ENCODE peak calls at places on chromosome 10, in four cellular contexts. N is CD8-positive, alpha-beta T cell; A is SJSA1; F is iPS DF 6.9. K is an unnamed sample. For H3K36me3, the result is how much of the 10 kb centered on the place peaks cover.

GRCh38 chr10:44977287-44978212 is 1.1 kb downstream of the DEPP1 start:
- DNase-seq in F (no peak), A (no peak), N (no peak), K (no peak)

GRCh38 chr10:114485695-114486400 is 81.5 kb upstream of the AFAP1L2 start:
- DNase-seq in F (no peak), A (peak), N (no peak), K (no peak)

GRCh38 chr10:110373059-110373458 is 68.3 kb upstream of the SMNDC1 start:
- DNase-seq in A (no peak), F (no peak), N (no peak), K (no peak)

GRCh38 chr10:28530751-28531150 is 2.2 kb upstream of the WAC start:
- DNase-seq in F (no peak), A (no peak), N (no peak), K (no peak)

GRCh38 chr10:13593560-13593959 is 6.8 kb downstream of the PRPF18 start:
- DNase-seq in N (no peak), F (no peak), A (no peak), K (no peak)

GRCh38 chr10:3239066-3239919 is 66.7 kb upstream of the PITRM1 start:
- DNase-seq in F (peak), N (peak), A (peak), K (peak)

GRCh38 chr10:125153693-125154490 is 6.5 kb downstream of the CTBP2 start:
- DNase-seq in A (no peak), N (no peak), F (no peak), K (peak)

GRCh38 chr10:533186-533585 is 156.3 kb downstream of the DIP2C start:
- DNase-seq in A (no peak), F (no peak), N (no peak), K (no peak)

GRCh38 chr10:9957352-9957751 is 1060.3 kb upstream of the CELF2 start:
- DNase-seq in N (no peak), F (no peak), A (no peak), K (no peak)

GRCh38 chr10:84820596-84820995 is 492.2 kb downstream of the CCSER2 start:
- DNase-seq in A (no peak), F (no peak), N (no peak), K (no peak)

GRCh38 chr10:116850058-116850611 is 836 bp downstream of the ENO4 start:
- DNase-seq in N (no peak), F (no peak), A (no peak), K (no peak)

GRCh38 chr10:99374526-99374925 is 45.4 kb downstream of the CNNM1 start:
- DNase-seq in A (no peak), F (no peak), N (no peak), K (no peak)

GRCh38 chr10:72038458-72039001 is 49.8 kb downstream of the SPOCK2 start:
- DNase-seq in F (no peak), A (no peak), N (no peak), K (no peak)

GRCh38 chr10:87675396-87676376 is 16.0 kb downstream of the PAPSS2 start:
- DNase-seq in N (no peak), F (no peak), A (peak), K (peak)

GRCh38 chr10:19046709-19047108 is 1.9 kb upstream of the MALRD1 start:
- DNase-seq in F (no peak), N (no peak), A (no peak), K (peak)

GRCh38 chr10:102302611-102303010 is 57.3 kb downstream of the GBF1 start:
- DNase-seq in A (no peak), N (no peak), F (no peak), K (no peak)

GRCh38 chr10:14389981-14390590 is 59.4 kb upstream of the FRMD4A start:
- DNase-seq in A (no peak), N (no peak), F (no peak), K (no peak)

DNA sequence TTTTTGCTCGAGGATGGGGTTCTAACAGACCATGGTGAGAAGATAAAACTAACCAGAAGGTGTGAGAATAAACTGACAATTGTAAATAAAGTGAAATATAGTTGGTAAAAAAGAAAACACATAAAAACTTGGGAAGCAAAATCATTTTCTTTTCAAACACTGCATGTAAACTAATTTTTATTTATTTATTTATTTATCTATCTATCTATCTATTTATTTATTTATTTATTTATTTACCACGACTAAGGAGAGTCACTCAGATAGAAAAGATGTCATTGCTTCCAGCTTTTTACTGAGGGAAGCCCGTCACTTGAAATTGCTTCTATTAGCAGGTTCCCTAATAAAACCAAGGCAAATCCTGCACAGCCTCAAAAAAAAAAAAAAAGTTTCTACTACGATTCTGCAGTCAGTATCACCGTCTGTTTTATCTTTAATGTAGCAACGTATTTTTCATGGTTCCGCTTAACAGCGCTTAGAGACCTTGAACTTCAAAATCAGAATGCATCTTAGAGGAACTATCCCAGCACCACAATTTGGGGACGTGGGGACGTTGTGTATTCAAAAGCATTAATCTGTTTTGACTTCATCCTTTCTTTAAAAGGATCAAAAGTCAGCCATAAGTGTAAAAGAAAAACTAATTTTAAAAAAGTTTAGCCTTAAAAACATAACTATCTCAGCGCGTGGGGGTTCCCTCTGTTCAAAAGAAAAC is 33.2 kb upstream of the EBLN1 start:
- DNase-seq in N (no peak), A (no peak), F (no peak), K (no peak)
- H3K4me3 ChIP-seq in N (peak), A (peak), F (no peak), K (peak)

DNA sequence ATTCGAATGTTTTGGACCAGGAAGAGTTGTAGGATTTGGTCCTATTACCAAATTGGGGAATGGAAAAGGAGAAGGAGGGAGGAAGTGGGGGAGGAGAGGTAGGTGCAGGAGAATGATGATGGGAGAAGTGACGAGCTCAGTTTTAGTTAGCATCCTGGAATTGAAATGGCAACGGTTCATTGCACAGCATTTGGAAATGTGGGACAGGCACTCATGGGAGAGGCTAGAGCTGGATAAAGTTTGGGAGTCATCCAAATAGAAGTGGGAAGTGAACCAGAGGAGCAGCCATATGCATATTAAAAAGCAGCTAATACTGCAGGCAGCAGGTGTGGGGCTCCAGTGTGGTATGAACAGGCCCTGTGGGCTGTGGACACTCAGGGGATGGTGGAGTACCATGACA is 253.6 kb downstream of the SORCS3 start:
- DNase-seq in N (no peak), F (no peak), A (no peak), K (no peak)
- H3K27ac ChIP-seq in N (no peak), F (no peak), A (no peak), K (no peak)

GRCh38 chr10:68792115-68792514 is 35.2 kb upstream of the STOX1 start:
- DNase-seq in N (no peak), F (no peak), A (no peak), K (no peak)
- H3K36me3 ChIP-seq in N (under half), F (under half), A (half or more), K (under half)

GRCh38 chr10:11682896-11683295 is 59.3 kb upstream of the ECHDC3 start:
- DNase-seq in A (no peak), N (no peak), F (no peak), K (no peak)
- H3K4me3 ChIP-seq in A (no peak), N (no peak), F (no peak), K (no peak)

GRCh38 chr10:119423510-119423874 is 119.0 kb downstream of the RGS10 start:
- DNase-seq in F (no peak), A (no peak), N (no peak), K (no peak)

GRCh38 chr10:119423911-119424590 is 118.5 kb downstream of the RGS10 start:
- DNase-seq in F (no peak), A (no peak), N (no peak), K (no peak)

GRCh38 chr10:119421887-119422684 is 120.4 kb downstream of the RGS10 start:
- DNase-seq in F (no peak), A (no peak), N (no peak), K (no peak)

GRCh38 chr10:119420950-119421875 is 121.3 kb downstream of the RGS10 start:
- DNase-seq in F (no peak), N (no peak), A (no peak), K (no peak)

DNA sequence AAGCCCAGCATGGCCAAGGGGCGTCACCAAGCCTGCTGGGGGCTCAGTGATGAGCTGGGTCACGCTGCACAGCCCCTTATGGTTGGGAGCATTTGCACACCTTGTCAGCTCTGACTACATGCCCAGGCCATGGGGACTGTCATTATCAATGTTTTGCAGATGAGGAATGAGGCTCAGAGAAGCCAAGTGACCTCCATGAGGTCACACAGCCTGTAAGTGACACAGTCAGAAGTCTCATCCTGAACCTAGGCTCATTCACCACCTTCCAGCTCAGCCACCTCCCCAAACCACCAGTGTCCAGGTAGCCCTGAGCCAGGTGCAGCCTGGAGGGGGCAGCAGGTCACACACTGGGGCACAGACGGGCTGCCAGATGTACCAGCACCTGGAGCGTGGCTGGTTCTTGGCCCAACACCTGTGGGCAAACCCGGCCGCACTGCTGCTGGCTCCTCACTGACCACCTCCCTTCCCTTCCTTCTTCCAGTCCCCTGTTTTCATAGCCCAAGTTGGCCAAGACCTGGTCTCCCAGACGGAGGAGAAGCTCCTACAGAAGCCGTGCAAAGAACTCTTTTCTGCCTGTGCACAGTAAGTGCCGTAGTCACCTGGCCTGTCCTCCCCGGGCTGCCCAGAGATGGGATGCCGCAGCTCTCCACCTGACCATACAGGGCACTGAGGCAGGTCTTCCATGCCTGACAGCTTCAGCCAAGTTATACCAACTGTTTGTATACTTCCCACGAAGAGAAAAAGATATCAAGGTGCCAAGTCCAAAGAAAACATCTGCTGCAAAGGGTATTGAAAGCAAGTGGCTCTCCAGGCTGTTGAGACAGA is 119.6 kb downstream of the RGS10 start:
- DNase-seq in N (no peak), F (no peak), A (no peak), K (no peak)
- H3K27ac ChIP-seq in N (no peak), F (no peak), A (no peak), K (no peak)

DNA sequence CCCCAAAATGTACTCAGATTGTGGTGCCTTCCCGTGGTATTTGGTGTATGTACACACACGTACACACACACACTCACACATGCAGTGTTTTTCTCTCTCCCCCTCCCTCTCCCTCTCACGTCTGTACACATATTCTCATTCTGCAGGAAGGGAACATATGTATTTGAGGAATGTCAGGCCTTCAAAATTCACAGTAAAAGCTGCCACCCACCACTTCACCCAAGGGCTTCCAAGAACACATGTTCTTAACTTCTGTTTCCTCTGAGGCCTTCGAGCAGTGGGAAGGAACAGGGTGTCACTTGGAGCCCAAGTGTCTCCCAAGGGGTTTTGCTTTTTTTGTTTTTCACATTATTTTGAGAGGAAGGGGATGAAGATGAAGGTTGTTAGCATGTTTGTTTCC is 198.9 kb downstream of the TCF7L2 start:
- DNase-seq in A (no peak), F (no peak), N (no peak), K (no peak)
- H3K36me3 ChIP-seq in A (half or more), F (under half), N (under half), K (under half)

GRCh38 chr10:21514808-21515580 is 10.5 kb downstream of the SKIDA1 start:
- DNase-seq in N (no peak), F (no peak), A (no peak), K (no peak)
- H3K4me3 ChIP-seq in N (no peak), F (peak), A (no peak), K (no peak)